ENCODE peak calls at places on chromosomes 1 and 21, in five cellular contexts. One of them, this sample, is unnamed.

GRCh38 chr1:43121251-43121650 is 50.8 kb downstream of the EBNA1BP2 start:
- DNase-seq in stimulated activated CD4-positive, alpha-beta T cell treated with anti-CD3 and anti-CD28 coated beads, Interleukin-2, amount 100 ng/mL, for 48 hours: no peak
- DNase-seq in T-helper 1 cell: no peak
- DNase-seq in H54: no peak
- DNase-seq in HCEC 1CT: no peak
- DNase-seq in this sample: no peak

GRCh38 chr1:218341325-218341724 is 3.8 kb upstream of the TGFB2 start:
- DNase-seq in T-helper 1 cell: no peak
- DNase-seq in HCEC 1CT: no peak
- DNase-seq in H54: no peak
- DNase-seq in stimulated activated CD4-positive, alpha-beta T cell treated with anti-CD3 and anti-CD28 coated beads, Interleukin-2, amount 100 ng/mL, for 48 hours: no peak
- DNase-seq in this sample: no peak

GRCh38 chr1:30933874-30934252 is 25.3 kb upstream of the SDC3 start:
- DNase-seq in T-helper 1 cell: no peak
- DNase-seq in H54: peak
- DNase-seq in stimulated activated CD4-positive, alpha-beta T cell treated with anti-CD3 and anti-CD28 coated beads, Interleukin-2, amount 100 ng/mL, for 48 hours: no peak
- DNase-seq in HCEC 1CT: peak
- DNase-seq in this sample: no peak

GRCh38 chr1:12076425-12077005 is 13.4 kb downstream of the TNFRSF8 start:
- DNase-seq in H54: no peak
- DNase-seq in stimulated activated CD4-positive, alpha-beta T cell treated with anti-CD3 and anti-CD28 coated beads, Interleukin-2, amount 100 ng/mL, for 48 hours: no peak
- DNase-seq in T-helper 1 cell: no peak
- DNase-seq in HCEC 1CT: no peak
- DNase-seq in this sample: no peak

GRCh38 chr1:54664364-54664763 is 22.8 kb downstream of the MROH7 start:
- DNase-seq in stimulated activated CD4-positive, alpha-beta T cell treated with anti-CD3 and anti-CD28 coated beads, Interleukin-2, amount 100 ng/mL, for 48 hours: no peak
- DNase-seq in T-helper 1 cell: no peak
- DNase-seq in H54: no peak
- DNase-seq in HCEC 1CT: no peak
- DNase-seq in this sample: no peak

GRCh38 chr1:212952596-212952995 is 2.3 kb downstream of the VASH2 start:
- DNase-seq in T-helper 1 cell: no peak
- DNase-seq in HCEC 1CT: no peak
- DNase-seq in H54: no peak
- DNase-seq in stimulated activated CD4-positive, alpha-beta T cell treated with anti-CD3 and anti-CD28 coated beads, Interleukin-2, amount 100 ng/mL, for 48 hours: no peak
- DNase-seq in this sample: no peak

GRCh38 chr1:181083842-181084605 is 4.5 kb upstream of the IER5 start:
- DNase-seq in HCEC 1CT: peak
- DNase-seq in stimulated activated CD4-positive, alpha-beta T cell treated with anti-CD3 and anti-CD28 coated beads, Interleukin-2, amount 100 ng/mL, for 48 hours: no peak
- DNase-seq in H54: no peak
- DNase-seq in T-helper 1 cell: no peak
- DNase-seq in this sample: no peak

GRCh38 chr1:210143465-210144062 is 89.0 kb upstream of the SERTAD4 start:
- DNase-seq in stimulated activated CD4-positive, alpha-beta T cell treated with anti-CD3 and anti-CD28 coated beads, Interleukin-2, amount 100 ng/mL, for 48 hours: peak
- DNase-seq in T-helper 1 cell: no peak
- DNase-seq in HCEC 1CT: peak
- DNase-seq in H54: no peak
- DNase-seq in this sample: peak

GRCh38 chr1:117897551-117897950 is 31.9 kb downstream of the GDAP2 start:
- DNase-seq in HCEC 1CT: no peak
- DNase-seq in stimulated activated CD4-positive, alpha-beta T cell treated with anti-CD3 and anti-CD28 coated beads, Interleukin-2, amount 100 ng/mL, for 48 hours: no peak
- DNase-seq in T-helper 1 cell: no peak
- DNase-seq in H54: no peak
- DNase-seq in this sample: no peak

GRCh38 chr1:181349512-181349911 is 133.8 kb upstream of the CACNA1E start:
- DNase-seq in H54: no peak
- DNase-seq in stimulated activated CD4-positive, alpha-beta T cell treated with anti-CD3 and anti-CD28 coated beads, Interleukin-2, amount 100 ng/mL, for 48 hours: no peak
- DNase-seq in T-helper 1 cell: no peak
- DNase-seq in HCEC 1CT: no peak
- DNase-seq in this sample: no peak

GRCh38 chr1:54475357-54476230 is 69.4 kb upstream of the SSBP3 start:
- DNase-seq in T-helper 1 cell: peak
- DNase-seq in HCEC 1CT: no peak
- DNase-seq in H54: no peak
- DNase-seq in stimulated activated CD4-positive, alpha-beta T cell treated with anti-CD3 and anti-CD28 coated beads, Interleukin-2, amount 100 ng/mL, for 48 hours: no peak
- DNase-seq in this sample: no peak

GRCh38 chr1:211739671-211740411 is 64.4 kb upstream of the NEK2 start:
- DNase-seq in stimulated activated CD4-positive, alpha-beta T cell treated with anti-CD3 and anti-CD28 coated beads, Interleukin-2, amount 100 ng/mL, for 48 hours: no peak
- DNase-seq in H54: no peak
- DNase-seq in T-helper 1 cell: no peak
- DNase-seq in HCEC 1CT: no peak
- DNase-seq in this sample: no peak

GRCh38 chr21:33047231-33047630 is 21.5 kb downstream of the OLIG2 start:
- DNase-seq in stimulated activated CD4-positive, alpha-beta T cell treated with anti-CD3 and anti-CD28 coated beads, Interleukin-2, amount 100 ng/mL, for 48 hours: no peak
- DNase-seq in HCEC 1CT: peak
- DNase-seq in H54: peak
- DNase-seq in T-helper 1 cell: no peak
- DNase-seq in this sample: no peak

GRCh38 chr1:235401251-235401650 is 34.0 kb downstream of the TBCE start:
- DNase-seq in T-helper 1 cell: no peak
- DNase-seq in stimulated activated CD4-positive, alpha-beta T cell treated with anti-CD3 and anti-CD28 coated beads, Interleukin-2, amount 100 ng/mL, for 48 hours: no peak
- DNase-seq in HCEC 1CT: no peak
- DNase-seq in H54: no peak
- DNase-seq in this sample: no peak

GRCh38 chr21:29164330-29164942 is 34.0 kb downstream of the MAP3K7CL start:
- DNase-seq in HCEC 1CT: peak
- DNase-seq in stimulated activated CD4-positive, alpha-beta T cell treated with anti-CD3 and anti-CD28 coated beads, Interleukin-2, amount 100 ng/mL, for 48 hours: no peak
- DNase-seq in T-helper 1 cell: no peak
- DNase-seq in H54: no peak
- DNase-seq in this sample: no peak

GRCh38 chr1:186605762-186606350 is 74.4 kb downstream of the PTGS2 start:
- DNase-seq in H54: no peak
- DNase-seq in HCEC 1CT: peak
- DNase-seq in stimulated activated CD4-positive, alpha-beta T cell treated with anti-CD3 and anti-CD28 coated beads, Interleukin-2, amount 100 ng/mL, for 48 hours: no peak
- DNase-seq in T-helper 1 cell: no peak
- DNase-seq in this sample: no peak

GRCh38 chr1:11024545-11024944 is 12.1 kb downstream of the TARDBP start:
- DNase-seq in T-helper 1 cell: no peak
- DNase-seq in stimulated activated CD4-positive, alpha-beta T cell treated with anti-CD3 and anti-CD28 coated beads, Interleukin-2, amount 100 ng/mL, for 48 hours: no peak
- DNase-seq in HCEC 1CT: no peak
- DNase-seq in H54: no peak
- DNase-seq in this sample: no peak

GRCh38 chr1:62601412-62601971 is 4.2 kb downstream of the ANGPTL3 start:
- DNase-seq in HCEC 1CT: peak
- DNase-seq in H54: no peak
- DNase-seq in stimulated activated CD4-positive, alpha-beta T cell treated with anti-CD3 and anti-CD28 coated beads, Interleukin-2, amount 100 ng/mL, for 48 hours: no peak
- DNase-seq in T-helper 1 cell: no peak
- DNase-seq in this sample: no peak

GRCh38 chr1:225655509-225656258 is 2.8 kb upstream of the ENAH start:
- DNase-seq in HCEC 1CT: peak
- DNase-seq in H54: peak
- DNase-seq in T-helper 1 cell: no peak
- DNase-seq in stimulated activated CD4-positive, alpha-beta T cell treated with anti-CD3 and anti-CD28 coated beads, Interleukin-2, amount 100 ng/mL, for 48 hours: no peak
- DNase-seq in this sample: peak

GRCh38 chr1:54474500-54475235 is 68.5 kb upstream of the SSBP3 start:
- DNase-seq in stimulated activated CD4-positive, alpha-beta T cell treated with anti-CD3 and anti-CD28 coated beads, Interleukin-2, amount 100 ng/mL, for 48 hours: no peak
- DNase-seq in T-helper 1 cell: no peak
- DNase-seq in H54: no peak
- DNase-seq in HCEC 1CT: no peak
- DNase-seq in this sample: no peak

GRCh38 chr21:19999369-20000272 is 998.6 kb upstream of the NCAM2 start:
- DNase-seq in HCEC 1CT: no peak
- DNase-seq in T-helper 1 cell: no peak
- DNase-seq in H54: no peak
- DNase-seq in stimulated activated CD4-positive, alpha-beta T cell treated with anti-CD3 and anti-CD28 coated beads, Interleukin-2, amount 100 ng/mL, for 48 hours: no peak
- DNase-seq in this sample: no peak

GRCh38 chr1:160260436-160261382 is 1.6 kb downstream of the DCAF8 start:
- DNase-seq in HCEC 1CT: peak
- DNase-seq in stimulated activated CD4-positive, alpha-beta T cell treated with anti-CD3 and anti-CD28 coated beads, Interleukin-2, amount 100 ng/mL, for 48 hours: no peak
- DNase-seq in T-helper 1 cell: no peak
- DNase-seq in H54: peak
- DNase-seq in this sample: no peak

GRCh38 chr1:107572674-107573205 is 392.2 kb downstream of the VAV3 start:
- DNase-seq in stimulated activated CD4-positive, alpha-beta T cell treated with anti-CD3 and anti-CD28 coated beads, Interleukin-2, amount 100 ng/mL, for 48 hours: no peak
- DNase-seq in T-helper 1 cell: no peak
- DNase-seq in HCEC 1CT: no peak
- DNase-seq in H54: peak
- DNase-seq in this sample: no peak

GRCh38 chr21:45976666-45977335 is 4.8 kb upstream of the COL6A1 start:
- DNase-seq in T-helper 1 cell: no peak
- DNase-seq in H54: no peak
- DNase-seq in stimulated activated CD4-positive, alpha-beta T cell treated with anti-CD3 and anti-CD28 coated beads, Interleukin-2, amount 100 ng/mL, for 48 hours: no peak
- DNase-seq in HCEC 1CT: no peak
- DNase-seq in this sample: peak

GRCh38 chr1:160261878-160262794 is at the start of gene DCAF8:
- DNase-seq in H54: peak
- DNase-seq in stimulated activated CD4-positive, alpha-beta T cell treated with anti-CD3 and anti-CD28 coated beads, Interleukin-2, amount 100 ng/mL, for 48 hours: peak
- DNase-seq in T-helper 1 cell: peak
- DNase-seq in HCEC 1CT: peak
- DNase-seq in this sample: peak

GRCh38 chr1:244957525-244957924 is 93.2 kb upstream of the HNRNPU start:
- DNase-seq in H54: no peak
- DNase-seq in stimulated activated CD4-positive, alpha-beta T cell treated with anti-CD3 and anti-CD28 coated beads, Interleukin-2, amount 100 ng/mL, for 48 hours: no peak
- DNase-seq in HCEC 1CT: no peak
- DNase-seq in T-helper 1 cell: no peak
- DNase-seq in this sample: no peak

GRCh38 chr1:115545791-115546733 is 95.7 kb upstream of the VANGL1 start:
- DNase-seq in stimulated activated CD4-positive, alpha-beta T cell treated with anti-CD3 and anti-CD28 coated beads, Interleukin-2, amount 100 ng/mL, for 48 hours: no peak
- DNase-seq in HCEC 1CT: peak
- DNase-seq in H54: peak
- DNase-seq in T-helper 1 cell: no peak
- DNase-seq in this sample: peak

GRCh38 chr1:245489838-245490237 is 335.1 kb downstream of the KIF26B start:
- DNase-seq in stimulated activated CD4-positive, alpha-beta T cell treated with anti-CD3 and anti-CD28 coated beads, Interleukin-2, amount 100 ng/mL, for 48 hours: no peak
- DNase-seq in H54: no peak
- DNase-seq in HCEC 1CT: no peak
- DNase-seq in T-helper 1 cell: no peak
- DNase-seq in this sample: no peak

GRCh38 chr1:212482352-212483153 is 49.8 kb downstream of the NENF start:
- DNase-seq in HCEC 1CT: no peak
- DNase-seq in H54: no peak
- DNase-seq in T-helper 1 cell: no peak
- DNase-seq in stimulated activated CD4-positive, alpha-beta T cell treated with anti-CD3 and anti-CD28 coated beads, Interleukin-2, amount 100 ng/mL, for 48 hours: no peak
- DNase-seq in this sample: peak

GRCh38 chr1:194045416-194045815 is 859.0 kb upstream of the B3GALT2 start:
- DNase-seq in T-helper 1 cell: no peak
- DNase-seq in stimulated activated CD4-positive, alpha-beta T cell treated with anti-CD3 and anti-CD28 coated beads, Interleukin-2, amount 100 ng/mL, for 48 hours: no peak
- DNase-seq in HCEC 1CT: peak
- DNase-seq in H54: no peak
- DNase-seq in this sample: no peak

GRCh38 chr1:43536196-43536863 is 5.6 kb downstream of the PTPRF start:
- DNase-seq in H54: no peak
- DNase-seq in T-helper 1 cell: no peak
- DNase-seq in stimulated activated CD4-positive, alpha-beta T cell treated with anti-CD3 and anti-CD28 coated beads, Interleukin-2, amount 100 ng/mL, for 48 hours: no peak
- DNase-seq in HCEC 1CT: no peak
- DNase-seq in this sample: no peak

GRCh38 chr1:48043524-48043923 is 46.3 kb upstream of the TRABD2B start:
- DNase-seq in HCEC 1CT: no peak
- DNase-seq in H54: no peak
- DNase-seq in stimulated activated CD4-positive, alpha-beta T cell treated with anti-CD3 and anti-CD28 coated beads, Interleukin-2, amount 100 ng/mL, for 48 hours: no peak
- DNase-seq in T-helper 1 cell: no peak
- DNase-seq in this sample: no peak

GRCh38 chr1:234977891-234978396 is 150.7 kb downstream of the TOMM20 start:
- DNase-seq in T-helper 1 cell: no peak
- DNase-seq in HCEC 1CT: no peak
- DNase-seq in stimulated activated CD4-positive, alpha-beta T cell treated with anti-CD3 and anti-CD28 coated beads, Interleukin-2, amount 100 ng/mL, for 48 hours: no peak
- DNase-seq in H54: no peak
- DNase-seq in this sample: peak

GRCh38 chr1:207152792-207153434 is 48.9 kb downstream of the C4BPA start:
- DNase-seq in T-helper 1 cell: no peak
- DNase-seq in HCEC 1CT: peak
- DNase-seq in stimulated activated CD4-positive, alpha-beta T cell treated with anti-CD3 and anti-CD28 coated beads, Interleukin-2, amount 100 ng/mL, for 48 hours: no peak
- DNase-seq in H54: peak
- DNase-seq in this sample: no peak

GRCh38 chr1:220878223-220879081 is 791 bp upstream of the HLX start:
- DNase-seq in HCEC 1CT: peak
- DNase-seq in stimulated activated CD4-positive, alpha-beta T cell treated with anti-CD3 and anti-CD28 coated beads, Interleukin-2, amount 100 ng/mL, for 48 hours: no peak
- DNase-seq in T-helper 1 cell: no peak
- DNase-seq in H54: no peak
- DNase-seq in this sample: peak

GRCh38 chr1:51755437-51755836 is 123.1 kb downstream of the NRDC start:
- DNase-seq in H54: no peak
- DNase-seq in stimulated activated CD4-positive, alpha-beta T cell treated with anti-CD3 and anti-CD28 coated beads, Interleukin-2, amount 100 ng/mL, for 48 hours: no peak
- DNase-seq in HCEC 1CT: no peak
- DNase-seq in T-helper 1 cell: no peak
- DNase-seq in this sample: no peak

GRCh38 chr1:227549892-227550291 is 13.5 kb upstream of the ZNF678 start:
- DNase-seq in T-helper 1 cell: no peak
- DNase-seq in H54: no peak
- DNase-seq in stimulated activated CD4-positive, alpha-beta T cell treated with anti-CD3 and anti-CD28 coated beads, Interleukin-2, amount 100 ng/mL, for 48 hours: no peak
- DNase-seq in HCEC 1CT: no peak
- DNase-seq in this sample: no peak

GRCh38 chr1:33985166-33985565 is 121.3 kb downstream of the HMGB4 start:
- DNase-seq in T-helper 1 cell: no peak
- DNase-seq in HCEC 1CT: no peak
- DNase-seq in H54: no peak
- DNase-seq in stimulated activated CD4-positive, alpha-beta T cell treated with anti-CD3 and anti-CD28 coated beads, Interleukin-2, amount 100 ng/mL, for 48 hours: no peak
- DNase-seq in this sample: peak

GRCh38 chr1:233704125-233704881 is 90.4 kb downstream of the KCNK1 start:
- DNase-seq in stimulated activated CD4-positive, alpha-beta T cell treated with anti-CD3 and anti-CD28 coated beads, Interleukin-2, amount 100 ng/mL, for 48 hours: no peak
- DNase-seq in HCEC 1CT: no peak
- DNase-seq in T-helper 1 cell: no peak
- DNase-seq in H54: no peak
- DNase-seq in this sample: no peak

GRCh38 chr21:36052860-36053766 is 7.2 kb downstream of the SETD4 start:
- DNase-seq in stimulated activated CD4-positive, alpha-beta T cell treated with anti-CD3 and anti-CD28 coated beads, Interleukin-2, amount 100 ng/mL, for 48 hours: no peak
- DNase-seq in HCEC 1CT: no peak
- DNase-seq in T-helper 1 cell: no peak
- DNase-seq in H54: no peak
- DNase-seq in this sample: no peak

This sample was measured in aorta.